ENCODE peak calls at places on chromosomes 2 and 18, in nine cellular contexts. M, Z, O, F, D, L, J, R and T are unnamed samples.

GRCh38 chr2:9100080-9100876 is 96.8 kb upstream of the MBOAT2 start:
- ATAC-seq in M (no peak), Z (no peak), O (no peak), F (no peak), D (no peak), L (no peak), J (no peak), R (no peak), T (no peak)

GRCh38 chr2:175097297-175097696 is 70.7 kb downstream of the ATF2 start:
- ATAC-seq in M (no peak), Z (no peak), O (no peak), F (no peak), D (no peak), L (no peak), J (no peak), R (no peak), T (no peak)

GRCh38 chr2:237164474-237165047 is 78.9 kb downstream of the COPS8 start:
- ATAC-seq in M (no peak), Z (no peak), O (no peak), F (no peak), D (no peak), L (peak; percentile 41), J (no peak), R (no peak), T (no peak)

GRCh38 chr2:118614856-118615255 is 232.6 kb downstream of the EN1 start:
- ATAC-seq in M (no peak), Z (no peak), O (no peak), F (no peak), D (no peak), L (no peak), J (no peak), R (peak; percentile 25), T (no peak)

GRCh38 chr2:235223011-235223410 is 270.8 kb upstream of the AGAP1 start:
- ATAC-seq in M (no peak), Z (no peak), O (no peak), F (no peak), D (no peak), L (no peak), J (no peak), R (no peak), T (no peak)

GRCh38 chr2:85266424-85267041 is 61.3 kb downstream of the TGOLN2 start:
- ATAC-seq in M (peak; percentile 98), Z (no peak), O (peak; percentile 73), F (peak; percentile 86), D (no peak), L (peak; percentile 61), J (peak; percentile 72), R (peak; percentile 73), T (peak; percentile 74)

GRCh38 chr2:152491139-152491472 is 156.1 kb downstream of the FMNL2 start:
- ATAC-seq in M (no peak), Z (peak; percentile 70), O (no peak), F (peak; percentile 18), D (no peak), L (peak; percentile 82), J (no peak), R (peak; percentile 36), T (no peak)

GRCh38 chr18:73264562-73264921 is 396.8 kb upstream of the NETO1 start:
- ATAC-seq in M (no peak), Z (no peak), O (no peak), F (no peak), D (no peak), L (no peak), J (no peak), R (no peak), T (no peak)

GRCh38 chr2:39787123-39787522 is 8.1 kb upstream of the THUMPD2 start:
- ATAC-seq in M (no peak), Z (no peak), O (no peak), F (no peak), D (no peak), L (no peak), J (no peak), R (no peak), T (no peak)

GRCh38 chr18:80077873-80078272 is 31.2 kb upstream of the ADNP2 start:
- ATAC-seq in M (no peak), Z (no peak), O (no peak), F (no peak), D (no peak), L (no peak), J (no peak), R (no peak), T (no peak)

GRCh38 chr2:200156140-200156858 is 150.2 kb upstream of the SPATS2L start:
- ATAC-seq in M (no peak), Z (peak; percentile 92), O (no peak), F (peak; percentile 85), D (no peak), L (peak; percentile 93), J (no peak), R (peak; percentile 54), T (peak; percentile 82)